ENCODE peak calls at places on chromosomes 3 and 15, in eight cellular contexts. One of them, this sample, is unnamed.
A peak's percentile ranks its signal among the peaks of the same experiment; 100 is the strongest.

GRCh38 chr3:54003136-54003535 is 111.5 kb upstream of the SELENOK start:
- DNase-seq in ACHN: no peak
- DNase-seq in transverse colon: no peak
- DNase-seq in endothelial cell: no peak
- DNase-seq in skeletal muscle cell: no peak
- DNase-seq in H9: no peak
- DNase-seq in NCI-H2227 treated with DMSO at 0.1 percent for 48 hours: no peak
- DNase-seq in T1000: no peak
- DNase-seq in this sample: no peak

GRCh38 chr3:141261472-141262171 is 30.0 kb downstream of the PXYLP1 start:
- DNase-seq in endothelial cell: no peak
- DNase-seq in H9: no peak
- DNase-seq in NCI-H2227 treated with DMSO at 0.1 percent for 48 hours: no peak
- DNase-seq in skeletal muscle cell: no peak
- DNase-seq in T1000: no peak
- DNase-seq in transverse colon: no peak
- DNase-seq in ACHN: no peak
- DNase-seq in this sample: no peak

GRCh38 chr15:63407612-63408011 is 26.0 kb upstream of the CA12 start:
- DNase-seq in ACHN: no peak
- DNase-seq in transverse colon: no peak
- DNase-seq in T1000: no peak
- DNase-seq in NCI-H2227 treated with DMSO at 0.1 percent for 48 hours: no peak
- DNase-seq in skeletal muscle cell: no peak
- DNase-seq in endothelial cell: no peak
- DNase-seq in H9: no peak
- DNase-seq in this sample: no peak

GRCh38 chr15:27017168-27017809 is 46.3 kb downstream of the GABRG3 start:
- DNase-seq in endothelial cell: peak; percentile 85
- DNase-seq in H9: peak; percentile 83
- DNase-seq in NCI-H2227 treated with DMSO at 0.1 percent for 48 hours: peak; percentile 53
- DNase-seq in skeletal muscle cell: peak; percentile 6
- DNase-seq in transverse colon: no peak
- DNase-seq in ACHN: peak; percentile 73
- DNase-seq in T1000: no peak
- DNase-seq in this sample: no peak

GRCh38 chr3:110968076-110968475 is 103.5 kb upstream of the NECTIN3 start:
- DNase-seq in transverse colon: no peak
- DNase-seq in endothelial cell: no peak
- DNase-seq in skeletal muscle cell: no peak
- DNase-seq in NCI-H2227 treated with DMSO at 0.1 percent for 48 hours: no peak
- DNase-seq in T1000: no peak
- DNase-seq in H9: no peak
- DNase-seq in ACHN: no peak
- DNase-seq in this sample: no peak

GRCh38 chr15:98643104-98643503 is 5.2 kb upstream of the IGF1R start:
- DNase-seq in endothelial cell: no peak
- DNase-seq in ACHN: no peak
- DNase-seq in skeletal muscle cell: no peak
- DNase-seq in T1000: no peak
- DNase-seq in transverse colon: no peak
- DNase-seq in NCI-H2227 treated with DMSO at 0.1 percent for 48 hours: no peak
- DNase-seq in H9: no peak
- DNase-seq in this sample: no peak

GRCh38 chr3:115784739-115785571 is 161.6 kb downstream of the GAP43 start:
- DNase-seq in ACHN: peak; percentile 11
- DNase-seq in NCI-H2227 treated with DMSO at 0.1 percent for 48 hours: no peak
- DNase-seq in transverse colon: no peak
- DNase-seq in endothelial cell: no peak
- DNase-seq in H9: no peak
- DNase-seq in T1000: no peak
- DNase-seq in skeletal muscle cell: peak; percentile 91
- DNase-seq in this sample: no peak

GRCh38 chr3:153145454-153145853 is 16.6 kb upstream of the RAP2B start:
- DNase-seq in T1000: no peak
- DNase-seq in H9: no peak
- DNase-seq in ACHN: no peak
- DNase-seq in NCI-H2227 treated with DMSO at 0.1 percent for 48 hours: no peak
- DNase-seq in endothelial cell: no peak
- DNase-seq in skeletal muscle cell: no peak
- DNase-seq in transverse colon: no peak
- DNase-seq in this sample: no peak

GRCh38 chr3:18666655-18667054 is 241.5 kb upstream of the SATB1 start:
- DNase-seq in transverse colon: no peak
- DNase-seq in endothelial cell: no peak
- DNase-seq in T1000: no peak
- DNase-seq in ACHN: no peak
- DNase-seq in H9: no peak
- DNase-seq in NCI-H2227 treated with DMSO at 0.1 percent for 48 hours: no peak
- DNase-seq in skeletal muscle cell: no peak
- DNase-seq in this sample: no peak

GRCh38 chr3:179450321-179450720 is 949 bp downstream of the GNB4 start:
- DNase-seq in NCI-H2227 treated with DMSO at 0.1 percent for 48 hours: peak; percentile 36
- DNase-seq in T1000: no peak
- DNase-seq in ACHN: peak; percentile 16
- DNase-seq in endothelial cell: no peak
- DNase-seq in transverse colon: no peak
- DNase-seq in skeletal muscle cell: no peak
- DNase-seq in H9: no peak
- DNase-seq in this sample: no peak

GRCh38 chr3:194686816-194687637 is 1.3 kb downstream of the FAM43A start:
- DNase-seq in endothelial cell: peak; percentile 25
- DNase-seq in ACHN: peak; percentile 20
- DNase-seq in NCI-H2227 treated with DMSO at 0.1 percent for 48 hours: no peak
- DNase-seq in H9: peak; percentile 71
- DNase-seq in T1000: no peak
- DNase-seq in transverse colon: peak; percentile 29
- DNase-seq in skeletal muscle cell: no peak
- DNase-seq in this sample: peak; percentile 58

GRCh38 chr3:83946045-83946444 is 1012.7 kb upstream of the CADM2 start:
- DNase-seq in T1000: no peak
- DNase-seq in NCI-H2227 treated with DMSO at 0.1 percent for 48 hours: no peak
- DNase-seq in transverse colon: no peak
- DNase-seq in ACHN: no peak
- DNase-seq in skeletal muscle cell: no peak
- DNase-seq in endothelial cell: no peak
- DNase-seq in H9: no peak
- DNase-seq in this sample: no peak

GRCh38 chr15:89553632-89554031 is 21.6 kb upstream of the TICRR start:
- DNase-seq in ACHN: no peak
- DNase-seq in T1000: no peak
- DNase-seq in transverse colon: no peak
- DNase-seq in endothelial cell: no peak
- DNase-seq in skeletal muscle cell: no peak
- DNase-seq in NCI-H2227 treated with DMSO at 0.1 percent for 48 hours: no peak
- DNase-seq in H9: no peak
- DNase-seq in this sample: no peak

GRCh38 chr15:90294601-90295269 is 29.3 kb downstream of the NGRN start:
- DNase-seq in endothelial cell: no peak
- DNase-seq in H9: peak; percentile 46
- DNase-seq in NCI-H2227 treated with DMSO at 0.1 percent for 48 hours: no peak
- DNase-seq in T1000: no peak
- DNase-seq in ACHN: no peak
- DNase-seq in skeletal muscle cell: no peak
- DNase-seq in transverse colon: no peak
- DNase-seq in this sample: no peak

GRCh38 chr3:186171528-186171927 is 62.6 kb upstream of the ETV5 start:
- DNase-seq in skeletal muscle cell: no peak
- DNase-seq in ACHN: no peak
- DNase-seq in T1000: no peak
- DNase-seq in H9: no peak
- DNase-seq in endothelial cell: no peak
- DNase-seq in transverse colon: no peak
- DNase-seq in NCI-H2227 treated with DMSO at 0.1 percent for 48 hours: no peak
- DNase-seq in this sample: no peak